ENCODE peak calls at places on chromosomes 5 and 9, in five cellular contexts. One of them, this sample, is unnamed.

GRCh38 chr5:153641183-153641688 is 150.8 kb downstream of the GRIA1 start:
- DNase-seq in HepG2: no peak
- DNase-seq in right lobe of liver: no peak
- DNase-seq in heart left ventricle: no peak
- DNase-seq in A549: no peak
- DNase-seq in this sample: no peak

GRCh38 chr5:127492854-127493738 is 24.3 kb upstream of the PRRC1 start:
- DNase-seq in HepG2: peak; percentile 30
- DNase-seq in right lobe of liver: no peak
- DNase-seq in heart left ventricle: no peak
- DNase-seq in A549: peak; percentile 39
- DNase-seq in this sample: no peak

GRCh38 chr9:135342206-135343130 is 137.1 kb upstream of the PPP1R26 start:
- DNase-seq in HepG2: no peak
- DNase-seq in right lobe of liver: no peak
- DNase-seq in heart left ventricle: no peak
- DNase-seq in A549: no peak
- DNase-seq in this sample: no peak

GRCh38 chr5:160550075-160550474 is 128.4 kb downstream of the PTTG1 start:
- DNase-seq in HepG2: no peak
- DNase-seq in right lobe of liver: no peak
- DNase-seq in heart left ventricle: no peak
- DNase-seq in A549: no peak
- DNase-seq in this sample: no peak

GRCh38 chr5:179346401-179346800 is 1.1 kb upstream of the ADAMTS2 start:
- DNase-seq in HepG2: no peak
- DNase-seq in right lobe of liver: no peak
- DNase-seq in heart left ventricle: no peak
- DNase-seq in A549: no peak
- DNase-seq in this sample: no peak

GRCh38 chr9:115349542-115349941 is 231.6 kb upstream of the TNC start:
- DNase-seq in HepG2: no peak
- DNase-seq in right lobe of liver: no peak
- DNase-seq in heart left ventricle: no peak
- DNase-seq in A549: peak; percentile 32
- DNase-seq in this sample: no peak

GRCh38 chr5:132627470-132627869 is 30.5 kb upstream of the IL13 start:
- DNase-seq in HepG2: no peak
- DNase-seq in right lobe of liver: no peak
- DNase-seq in heart left ventricle: no peak
- DNase-seq in A549: no peak
- DNase-seq in this sample: no peak

GRCh38 chr5:114363837-114364236 is 2.0 kb downstream of the KCNN2 start:
- DNase-seq in HepG2: no peak
- DNase-seq in right lobe of liver: no peak
- DNase-seq in heart left ventricle: no peak
- DNase-seq in A549: no peak
- DNase-seq in this sample: no peak

GRCh38 chr9:122133263-122133983 is 26.2 kb downstream of the NDUFA8 start:
- DNase-seq in HepG2: no peak
- DNase-seq in right lobe of liver: no peak
- DNase-seq in heart left ventricle: peak; percentile 69
- DNase-seq in A549: no peak
- DNase-seq in this sample: no peak

GRCh38 chr5:45454114-45454513 is 242.1 kb downstream of the HCN1 start:
- DNase-seq in HepG2: no peak
- DNase-seq in right lobe of liver: no peak
- DNase-seq in heart left ventricle: peak; percentile 23
- DNase-seq in A549: no peak
- DNase-seq in this sample: peak; percentile 39

GRCh38 chr5:133520991-133521706 is 91.2 kb downstream of the FSTL4 start:
- DNase-seq in HepG2: no peak
- DNase-seq in right lobe of liver: no peak
- DNase-seq in heart left ventricle: no peak
- DNase-seq in A549: no peak
- DNase-seq in this sample: no peak

GRCh38 chr9:35749515-35750255 is 598 bp downstream of the RGP1 start:
- DNase-seq in HepG2: no peak
- DNase-seq in right lobe of liver: peak; percentile 59
- DNase-seq in heart left ventricle: peak; percentile 33
- DNase-seq in A549: no peak
- DNase-seq in this sample: peak; percentile 45

GRCh38 chr9:98168153-98168780 is 24.2 kb downstream of the CORO2A start:
- DNase-seq in HepG2: no peak
- DNase-seq in right lobe of liver: no peak
- DNase-seq in heart left ventricle: no peak
- DNase-seq in A549: no peak
- DNase-seq in this sample: no peak

GRCh38 chr9:27645166-27645840 is 72.0 kb upstream of the C9orf72 start:
- DNase-seq in HepG2: no peak
- DNase-seq in right lobe of liver: peak; percentile 52
- DNase-seq in heart left ventricle: no peak
- DNase-seq in A549: no peak
- DNase-seq in this sample: no peak

GRCh38 chr9:16039988-16040761 is 487.3 kb downstream of the CCDC171 start:
- DNase-seq in HepG2: peak; percentile 9
- DNase-seq in right lobe of liver: no peak
- DNase-seq in heart left ventricle: no peak
- DNase-seq in A549: no peak
- DNase-seq in this sample: no peak

GRCh38 chr5:80654054-80654390 is 430 bp upstream of the MSH3 start:
- DNase-seq in HepG2: peak; percentile 20
- DNase-seq in right lobe of liver: peak; percentile 78
- DNase-seq in heart left ventricle: no peak
- DNase-seq in A549: peak; percentile 25
- DNase-seq in this sample: no peak

GRCh38 chr5:159680095-159680494 is 236.2 kb upstream of the ADRA1B start:
- DNase-seq in HepG2: no peak
- DNase-seq in right lobe of liver: no peak
- DNase-seq in heart left ventricle: no peak
- DNase-seq in A549: no peak
- DNase-seq in this sample: no peak

GRCh38 chr9:107138261-107138992 is 144.7 kb upstream of the RAD23B start:
- DNase-seq in HepG2: no peak
- DNase-seq in right lobe of liver: peak; percentile 86
- DNase-seq in heart left ventricle: no peak
- DNase-seq in A549: no peak
- DNase-seq in this sample: no peak

GRCh38 chr9:2749485-2749884 is 32.2 kb downstream of the KCNV2 start:
- DNase-seq in HepG2: no peak
- DNase-seq in right lobe of liver: no peak
- DNase-seq in heart left ventricle: no peak
- DNase-seq in A549: no peak
- DNase-seq in this sample: no peak

DNA sequence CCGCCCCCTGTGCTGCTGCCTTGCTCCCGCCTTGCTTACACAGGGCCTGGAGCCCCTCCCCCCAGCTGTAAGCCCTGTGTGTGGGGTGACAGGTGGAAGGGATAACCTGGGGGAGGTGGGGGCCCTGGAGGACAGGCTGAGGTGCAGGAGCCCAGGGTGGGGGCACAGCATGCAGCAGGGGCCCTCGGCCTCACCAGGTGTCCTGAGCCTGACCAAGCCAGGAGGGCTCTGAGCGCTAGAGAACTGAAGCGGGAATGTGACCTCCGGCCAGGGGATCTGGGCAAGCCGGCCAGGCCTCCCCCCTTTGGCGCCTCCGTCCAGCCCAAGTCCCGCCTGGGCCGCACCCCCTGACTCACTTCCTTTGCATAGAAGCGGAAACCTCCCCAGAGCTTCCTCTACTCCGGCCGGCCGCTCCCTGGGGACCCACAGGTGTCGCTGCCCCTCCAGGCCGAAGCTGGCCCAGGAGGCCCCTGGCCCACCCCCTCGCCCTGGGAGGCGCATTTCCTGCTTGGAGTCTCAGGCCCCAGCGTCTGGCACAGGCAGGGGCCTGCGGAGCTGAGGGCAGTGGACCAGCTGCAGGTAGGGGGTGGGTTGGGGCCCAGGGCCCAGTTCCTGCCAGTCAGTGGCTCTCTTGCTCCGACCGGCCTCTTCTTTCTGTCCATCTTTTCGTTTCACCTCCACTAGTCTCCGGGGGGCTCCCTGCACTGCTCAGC is at the start of gene TOR4A:
- DNase-seq in HepG2: peak; percentile 94
- DNase-seq in right lobe of liver: peak; percentile 82
- DNase-seq in heart left ventricle: peak; percentile 95
- DNase-seq in A549: peak; percentile 89
- DNase-seq in this sample: peak; percentile 68
- TF ChIP-seq POLR2A in HepG2: peak; percentile 85
- TF ChIP-seq POLR2A in right lobe of liver: peak; percentile 3
- TF ChIP-seq POLR2A in heart left ventricle: peak; percentile 52
- TF ChIP-seq POLR2A in A549: peak; percentile 56
- TF ChIP-seq POLR2A in this sample: no peak

DNA sequence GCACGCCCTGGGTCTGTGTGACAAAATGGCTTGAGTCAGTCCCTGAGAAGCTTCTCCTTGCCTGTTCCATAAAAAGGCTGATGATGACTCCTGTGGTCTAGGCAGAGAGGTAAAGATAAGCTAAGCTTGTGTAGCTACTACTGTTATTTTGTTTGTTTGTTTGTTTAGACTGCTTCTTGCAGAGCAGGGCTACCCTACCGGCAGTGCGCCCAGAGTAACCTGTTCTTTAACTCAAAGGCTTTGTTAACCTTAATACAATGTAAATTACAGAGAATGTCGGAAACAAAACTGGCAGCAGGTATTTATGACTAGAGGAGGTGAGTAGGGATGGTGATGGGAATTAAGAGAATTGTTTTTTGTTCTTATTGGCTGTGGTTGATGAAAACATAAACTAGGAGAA is 87.6 kb downstream of the F2RL2 start:
- DNase-seq in HepG2: no peak
- DNase-seq in right lobe of liver: no peak
- DNase-seq in heart left ventricle: no peak
- DNase-seq in A549: no peak
- DNase-seq in this sample: no peak
- H3K4me3 ChIP-seq in HepG2: no peak overlapping the region
- H3K4me3 ChIP-seq in right lobe of liver: no peak overlapping the region
- H3K4me3 ChIP-seq in heart left ventricle: no peak overlapping the region
- H3K4me3 ChIP-seq in A549: no peak overlapping the region
- H3K4me3 ChIP-seq in this sample: no peak overlapping the region

GRCh38 chr9:37903581-37903830 is 421 bp downstream of the SLC25A51 start:
- DNase-seq in HepG2: no peak
- DNase-seq in right lobe of liver: peak; percentile 74
- DNase-seq in heart left ventricle: peak; percentile 43
- DNase-seq in A549: peak; percentile 47
- DNase-seq in this sample: peak; percentile 32

GRCh38 chr9:37905776-37906175 is 1.8 kb upstream of the SLC25A51 start:
- DNase-seq in HepG2: no peak
- DNase-seq in right lobe of liver: peak; percentile 28
- DNase-seq in heart left ventricle: no peak
- DNase-seq in A549: no peak
- DNase-seq in this sample: no peak

GRCh38 chr9:37902804-37903580 is 935 bp downstream of the SLC25A51 start:
- DNase-seq in HepG2: peak; percentile 27
- DNase-seq in right lobe of liver: peak; percentile 24
- DNase-seq in heart left ventricle: no peak
- DNase-seq in A549: no peak
- DNase-seq in this sample: peak; percentile 25

GRCh38 chr9:37904647-37905505 is 949 bp upstream of the SLC25A51 start:
- DNase-seq in HepG2: no peak
- DNase-seq in right lobe of liver: no peak
- DNase-seq in heart left ventricle: no peak
- DNase-seq in A549: no peak
- DNase-seq in this sample: peak; percentile 44

DNA sequence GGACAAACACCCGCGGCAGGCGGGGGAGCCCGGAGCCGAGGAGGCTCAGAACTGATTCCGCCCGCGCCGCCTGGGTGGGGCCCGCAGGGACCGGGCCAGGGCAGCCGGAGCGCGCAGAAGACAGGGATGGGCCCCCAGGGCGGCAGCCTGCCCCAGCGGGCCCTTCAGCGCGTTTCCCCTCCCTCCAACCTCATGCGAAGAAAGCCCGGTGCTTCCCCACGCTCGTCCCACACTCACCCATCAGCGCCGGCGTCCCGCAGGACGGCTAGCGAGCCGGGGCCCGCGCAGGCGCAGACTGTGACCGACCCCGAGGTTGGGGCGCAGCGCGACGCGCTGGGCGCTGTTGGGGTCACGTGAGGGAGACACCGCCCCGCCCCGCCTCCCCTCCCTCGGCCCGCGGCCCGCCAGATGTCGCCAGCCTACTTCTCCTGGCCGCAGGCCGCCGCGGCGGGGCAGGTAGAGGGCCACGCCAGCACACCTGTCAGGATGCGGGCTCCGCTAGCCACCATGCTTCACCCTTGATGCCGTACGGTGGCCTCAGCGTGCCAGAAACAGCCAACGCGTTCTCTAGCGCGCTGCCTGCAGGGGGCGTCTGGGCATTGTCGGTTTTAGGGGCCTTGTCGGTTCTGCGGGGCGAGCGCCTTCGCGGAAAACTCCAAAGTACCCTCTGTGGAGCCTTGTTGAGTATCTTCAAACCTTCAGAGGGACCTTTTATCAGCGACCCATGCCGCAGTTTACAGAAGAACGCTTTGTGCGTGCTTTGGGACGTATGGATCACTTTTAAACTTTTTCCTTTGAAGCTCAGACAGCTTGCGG is at the start of gene SLC25A51:
- DNase-seq in HepG2: peak; percentile 88
- DNase-seq in right lobe of liver: peak; percentile 94
- DNase-seq in heart left ventricle: peak; percentile 94
- DNase-seq in A549: peak; percentile 94
- DNase-seq in this sample: peak; percentile 95
- TF ChIP-seq POLR2A in HepG2: peak; percentile 25
- TF ChIP-seq POLR2A in right lobe of liver: peak; percentile 81
- TF ChIP-seq POLR2A in heart left ventricle: peak; percentile 71
- TF ChIP-seq POLR2A in A549: peak; percentile 64
- TF ChIP-seq POLR2A in this sample: no peak

GRCh38 chr9:90201770-90202169 is 440.9 kb downstream of the DIRAS2 start:
- DNase-seq in HepG2: no peak
- DNase-seq in right lobe of liver: no peak
- DNase-seq in heart left ventricle: no peak
- DNase-seq in A549: no peak
- DNase-seq in this sample: no peak

GRCh38 chr9:90198956-90199355 is 443.7 kb downstream of the DIRAS2 start:
- DNase-seq in HepG2: no peak
- DNase-seq in right lobe of liver: no peak
- DNase-seq in heart left ventricle: no peak
- DNase-seq in A549: no peak
- DNase-seq in this sample: no peak

DNA sequence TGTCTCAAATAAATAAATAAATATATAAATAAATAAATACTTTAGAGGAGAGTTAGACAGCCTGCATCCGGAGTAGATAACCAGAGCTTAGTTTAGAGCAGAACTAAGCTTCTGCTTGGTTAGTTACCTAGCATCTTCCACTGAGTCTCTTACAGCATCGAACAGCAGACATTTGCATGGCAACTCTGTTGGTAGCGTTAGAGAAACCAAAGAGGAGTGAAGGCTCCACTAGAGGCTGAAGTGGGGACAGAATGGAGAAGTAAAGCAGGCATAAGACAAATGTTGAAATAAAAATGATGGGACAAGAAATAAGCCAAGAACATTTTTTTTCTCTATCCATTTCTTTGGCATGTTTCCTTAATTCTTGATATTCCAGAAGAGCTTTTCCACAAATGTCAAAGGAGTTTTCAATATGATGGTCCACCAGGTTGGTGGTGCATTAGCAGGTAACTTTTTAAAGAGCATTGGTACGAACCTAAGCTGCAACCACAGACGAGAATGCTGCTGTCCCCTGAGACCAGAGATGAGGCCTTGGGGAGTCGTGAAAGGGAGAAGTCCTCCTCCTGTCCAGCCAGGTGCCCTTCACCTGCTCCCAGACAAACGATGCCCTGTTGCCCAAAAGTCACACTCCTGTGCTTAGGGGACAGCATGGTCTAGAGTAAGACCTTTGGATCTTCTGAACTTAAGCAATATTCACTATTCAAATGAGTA is 438.3 kb downstream of the DIRAS2 start:
- DNase-seq in HepG2: no peak
- DNase-seq in right lobe of liver: no peak
- DNase-seq in heart left ventricle: no peak
- DNase-seq in A549: no peak
- DNase-seq in this sample: no peak
- H3K4me3 ChIP-seq in HepG2: no peak overlapping the region
- H3K4me3 ChIP-seq in right lobe of liver: no peak overlapping the region
- H3K4me3 ChIP-seq in heart left ventricle: no peak overlapping the region
- H3K4me3 ChIP-seq in A549: no peak overlapping the region
- H3K4me3 ChIP-seq in this sample: no peak overlapping the region